ENCODE peak calls at places on chromosome 14, in five cellular contexts. One of them, this sample, is unnamed.

GRCh38 chr14:30194769-30195168 is 267.1 kb upstream of the PRKD1 start:
- DNase-seq in stomach: no peak
- DNase-seq in esophagus muscularis mucosa: no peak
- DNase-seq in HepG2: no peak
- DNase-seq in sigmoid colon: no peak
- DNase-seq in this sample: no peak

GRCh38 chr14:25049127-25049558 is 804 bp downstream of the STXBP6 start:
- DNase-seq in HepG2: no peak
- DNase-seq in sigmoid colon: peak
- DNase-seq in esophagus muscularis mucosa: no peak
- DNase-seq in stomach: no peak
- DNase-seq in this sample: peak

GRCh38 chr14:60315181-60315580 is 66.2 kb downstream of the PPM1A start:
- DNase-seq in esophagus muscularis mucosa: no peak
- DNase-seq in sigmoid colon: no peak
- DNase-seq in stomach: no peak
- DNase-seq in HepG2: no peak
- DNase-seq in this sample: no peak

GRCh38 chr14:102182901-102183619 is 43.4 kb downstream of the WDR20 start:
- DNase-seq in esophagus muscularis mucosa: no peak
- DNase-seq in HepG2: no peak
- DNase-seq in sigmoid colon: peak
- DNase-seq in stomach: no peak
- DNase-seq in this sample: no peak

GRCh38 chr14:76509291-76509690 is 133.4 kb downstream of the ESRRB start:
- DNase-seq in esophagus muscularis mucosa: no peak
- DNase-seq in sigmoid colon: no peak
- DNase-seq in HepG2: no peak
- DNase-seq in stomach: no peak
- DNase-seq in this sample: no peak

GRCh38 chr14:104436047-104436531 is 143.5 kb upstream of the C14orf180 start:
- DNase-seq in sigmoid colon: peak
- DNase-seq in HepG2: no peak
- DNase-seq in stomach: peak
- DNase-seq in esophagus muscularis mucosa: peak
- DNase-seq in this sample: peak

GRCh38 chr14:48937796-48938195 is 648.4 kb downstream of the RPS29 start:
- DNase-seq in stomach: no peak
- DNase-seq in sigmoid colon: peak
- DNase-seq in esophagus muscularis mucosa: no peak
- DNase-seq in HepG2: no peak
- DNase-seq in this sample: no peak

GRCh38 chr14:49972840-49973239 is 80.0 kb downstream of the ARF6 start:
- DNase-seq in HepG2: peak
- DNase-seq in sigmoid colon: no peak
- DNase-seq in stomach: peak
- DNase-seq in esophagus muscularis mucosa: no peak
- DNase-seq in this sample: peak

GRCh38 chr14:85437143-85437542 is 92.8 kb upstream of the FLRT2 start:
- DNase-seq in HepG2: peak
- DNase-seq in stomach: no peak
- DNase-seq in sigmoid colon: no peak
- DNase-seq in esophagus muscularis mucosa: no peak
- DNase-seq in this sample: no peak

GRCh38 chr14:75249251-75249957 is 29.2 kb upstream of the FOS start:
- DNase-seq in HepG2: no peak
- DNase-seq in esophagus muscularis mucosa: no peak
- DNase-seq in sigmoid colon: no peak
- DNase-seq in stomach: peak
- DNase-seq in this sample: peak

GRCh38 chr14:96263347-96264199 is 7.6 kb downstream of the BDKRB1 start:
- DNase-seq in stomach: no peak
- DNase-seq in sigmoid colon: peak
- DNase-seq in HepG2: no peak
- DNase-seq in esophagus muscularis mucosa: no peak
- DNase-seq in this sample: peak

GRCh38 chr14:102999227-102999895 is 58.0 kb downstream of the CDC42BPB start:
- DNase-seq in sigmoid colon: no peak
- DNase-seq in stomach: no peak
- DNase-seq in HepG2: no peak
- DNase-seq in esophagus muscularis mucosa: no peak
- DNase-seq in this sample: no peak

GRCh38 chr14:65321370-65321875 is 91.1 kb upstream of the FUT8 start:
- DNase-seq in HepG2: no peak
- DNase-seq in stomach: no peak
- DNase-seq in esophagus muscularis mucosa: no peak
- DNase-seq in sigmoid colon: no peak
- DNase-seq in this sample: no peak

GRCh38 chr14:91573894-91574837 is 64.1 kb upstream of the PPP4R3A start:
- DNase-seq in stomach: peak
- DNase-seq in esophagus muscularis mucosa: peak
- DNase-seq in sigmoid colon: peak
- DNase-seq in HepG2: no peak
- DNase-seq in this sample: peak

GRCh38 chr14:36756221-36756620 is 94.6 kb downstream of the PAX9 start:
- DNase-seq in sigmoid colon: no peak
- DNase-seq in HepG2: no peak
- DNase-seq in stomach: no peak
- DNase-seq in esophagus muscularis mucosa: no peak
- DNase-seq in this sample: no peak

GRCh38 chr14:105201156-105201927 is 20.2 kb upstream of the NUDT14 start:
- DNase-seq in HepG2: no peak
- DNase-seq in stomach: no peak
- DNase-seq in esophagus muscularis mucosa: no peak
- DNase-seq in sigmoid colon: no peak
- DNase-seq in this sample: no peak

GRCh38 chr14:96072076-96072475 is 32.9 kb downstream of the C14orf132 start:
- DNase-seq in esophagus muscularis mucosa: no peak
- DNase-seq in sigmoid colon: no peak
- DNase-seq in HepG2: no peak
- DNase-seq in stomach: no peak
- DNase-seq in this sample: no peak

GRCh38 chr14:68279437-68279720 is 459.8 kb downstream of the RAD51B start:
- DNase-seq in stomach: no peak
- DNase-seq in HepG2: no peak
- DNase-seq in sigmoid colon: no peak
- DNase-seq in esophagus muscularis mucosa: no peak
- DNase-seq in this sample: no peak

GRCh38 chr14:85934123-85934885 is 404.4 kb downstream of the FLRT2 start:
- DNase-seq in esophagus muscularis mucosa: no peak
- DNase-seq in HepG2: peak
- DNase-seq in stomach: peak
- DNase-seq in sigmoid colon: peak
- DNase-seq in this sample: peak

GRCh38 chr14:72567226-72567625 is 326.7 kb downstream of the DPF3 start:
- DNase-seq in sigmoid colon: peak
- DNase-seq in HepG2: no peak
- DNase-seq in stomach: no peak
- DNase-seq in esophagus muscularis mucosa: no peak
- DNase-seq in this sample: no peak

GRCh38 chr14:76990084-76990483 is 38.4 kb downstream of the IRF2BPL start:
- DNase-seq in sigmoid colon: no peak
- DNase-seq in esophagus muscularis mucosa: no peak
- DNase-seq in HepG2: no peak
- DNase-seq in stomach: no peak
- DNase-seq in this sample: no peak

GRCh38 chr14:72736348-72736747 is 157.6 kb downstream of the DPF3 start:
- DNase-seq in sigmoid colon: no peak
- DNase-seq in esophagus muscularis mucosa: no peak
- DNase-seq in HepG2: peak
- DNase-seq in stomach: peak
- DNase-seq in this sample: no peak

GRCh38 chr14:62455446-62455845 is 589.8 kb downstream of the KCNH5 start:
- DNase-seq in sigmoid colon: no peak
- DNase-seq in HepG2: no peak
- DNase-seq in esophagus muscularis mucosa: no peak
- DNase-seq in stomach: no peak
- DNase-seq in this sample: no peak

GRCh38 chr14:40697221-40697620 is 909.5 kb upstream of the LRFN5 start:
- DNase-seq in HepG2: no peak
- DNase-seq in stomach: no peak
- DNase-seq in esophagus muscularis mucosa: no peak
- DNase-seq in sigmoid colon: no peak
- DNase-seq in this sample: no peak

GRCh38 chr14:72472845-72473244 is 421.1 kb downstream of the DPF3 start:
- DNase-seq in stomach: no peak
- DNase-seq in HepG2: no peak
- DNase-seq in sigmoid colon: no peak
- DNase-seq in esophagus muscularis mucosa: no peak
- DNase-seq in this sample: no peak

GRCh38 chr14:75126121-75126544 is 715 bp downstream of the NEK9 start:
- DNase-seq in HepG2: no peak
- DNase-seq in sigmoid colon: no peak
- DNase-seq in stomach: no peak
- DNase-seq in esophagus muscularis mucosa: no peak
- DNase-seq in this sample: no peak

GRCh38 chr14:71163842-71164500 is 256.7 kb downstream of the PCNX1 start:
- DNase-seq in esophagus muscularis mucosa: no peak
- DNase-seq in HepG2: no peak
- DNase-seq in sigmoid colon: no peak
- DNase-seq in stomach: no peak
- DNase-seq in this sample: no peak

GRCh38 chr14:60161176-60162107 is 3.8 kb downstream of the DHRS7 start:
- DNase-seq in HepG2: peak
- DNase-seq in esophagus muscularis mucosa: no peak
- DNase-seq in stomach: no peak
- DNase-seq in sigmoid colon: peak
- DNase-seq in this sample: no peak

GRCh38 chr14:99724196-99724891 is 40.2 kb downstream of the CYP46A1 start:
- DNase-seq in sigmoid colon: no peak
- DNase-seq in HepG2: no peak
- DNase-seq in stomach: no peak
- DNase-seq in esophagus muscularis mucosa: no peak
- DNase-seq in this sample: no peak

GRCh38 chr14:99722741-99723140 is 38.6 kb downstream of the CYP46A1 start:
- DNase-seq in sigmoid colon: no peak
- DNase-seq in stomach: no peak
- DNase-seq in esophagus muscularis mucosa: no peak
- DNase-seq in HepG2: no peak
- DNase-seq in this sample: no peak

GRCh38 chr14:99720941-99721791 is 37.1 kb downstream of the CYP46A1 start:
- DNase-seq in esophagus muscularis mucosa: no peak
- DNase-seq in sigmoid colon: no peak
- DNase-seq in stomach: no peak
- DNase-seq in HepG2: no peak
- DNase-seq in this sample: no peak

GRCh38 chr14:99718811-99719192 is 34.7 kb downstream of the CYP46A1 start:
- DNase-seq in stomach: no peak
- DNase-seq in esophagus muscularis mucosa: peak
- DNase-seq in sigmoid colon: no peak
- DNase-seq in HepG2: no peak
- DNase-seq in this sample: no peak

GRCh38 chr14:99721792-99722516 is 37.9 kb downstream of the CYP46A1 start:
- DNase-seq in stomach: no peak
- DNase-seq in esophagus muscularis mucosa: no peak
- DNase-seq in sigmoid colon: no peak
- DNase-seq in HepG2: no peak
- DNase-seq in this sample: no peak
- TF ChIP-seq POLR2AphosphoS5 in stomach: no peak
- TF ChIP-seq POLR2AphosphoS5 in esophagus muscularis mucosa: no peak
- TF ChIP-seq POLR2AphosphoS5 in sigmoid colon: no peak
- TF ChIP-seq POLR2AphosphoS5 in HepG2: no peak
- TF ChIP-seq POLR2AphosphoS5 in this sample: no peak

DNA sequence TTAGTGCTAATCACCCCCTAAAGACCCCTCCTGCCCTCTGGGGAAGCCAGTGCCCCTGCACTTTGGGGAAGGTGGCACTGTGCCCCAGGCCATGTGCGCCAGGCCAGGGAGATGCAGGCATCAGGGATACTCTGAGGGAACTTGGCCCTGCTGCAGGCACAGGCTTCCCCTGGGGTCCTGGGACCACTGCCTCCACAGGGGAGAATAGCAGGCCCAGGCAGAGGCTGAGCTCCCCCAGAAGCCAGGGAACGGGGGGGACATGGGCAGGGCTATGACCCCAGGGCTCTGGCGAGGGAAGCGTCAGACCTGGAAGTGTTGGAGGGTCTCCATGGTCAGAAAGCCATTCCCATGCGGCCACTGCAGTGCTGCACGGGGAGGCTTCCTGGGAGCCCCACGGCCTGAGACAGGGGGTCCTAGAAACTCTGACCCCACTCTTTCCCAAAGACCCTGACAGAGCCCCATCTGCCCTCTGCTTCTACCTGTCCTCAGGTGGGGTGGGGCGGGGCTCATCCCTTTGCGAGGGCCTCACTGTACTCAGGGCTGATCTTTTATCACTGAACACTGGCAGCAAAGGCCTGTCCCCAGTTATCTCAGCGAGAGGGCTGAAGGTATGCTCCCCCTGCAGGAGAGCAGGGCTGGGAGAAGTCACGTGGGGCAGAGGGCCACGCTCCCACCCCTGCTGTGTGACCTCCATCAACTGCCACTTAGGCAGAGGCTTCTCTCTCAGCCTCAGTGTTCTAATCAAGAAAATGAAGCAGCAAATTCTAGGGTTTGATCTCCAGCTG is 160.0 kb downstream of the CALM1 start:
- DNase-seq in sigmoid colon: no peak
- DNase-seq in esophagus muscularis mucosa: no peak
- DNase-seq in HepG2: peak
- DNase-seq in stomach: no peak
- DNase-seq in this sample: no peak
- TF ChIP-seq POLR2A in sigmoid colon: no peak
- TF ChIP-seq POLR2A in esophagus muscularis mucosa: no peak
- TF ChIP-seq POLR2A in HepG2: no peak
- TF ChIP-seq POLR2A in stomach: no peak
- TF ChIP-seq POLR2A in this sample: no peak

GRCh38 chr14:73741386-73741875 is 27.2 kb upstream of the PNMA1 start:
- DNase-seq in sigmoid colon: peak
- DNase-seq in esophagus muscularis mucosa: no peak
- DNase-seq in HepG2: peak
- DNase-seq in stomach: peak
- DNase-seq in this sample: peak
- TF ChIP-seq EP300 in sigmoid colon: no peak
- TF ChIP-seq EP300 in esophagus muscularis mucosa: no peak
- TF ChIP-seq EP300 in HepG2: no peak
- TF ChIP-seq EP300 in stomach: no peak
- TF ChIP-seq EP300 in this sample: no peak

DNA sequence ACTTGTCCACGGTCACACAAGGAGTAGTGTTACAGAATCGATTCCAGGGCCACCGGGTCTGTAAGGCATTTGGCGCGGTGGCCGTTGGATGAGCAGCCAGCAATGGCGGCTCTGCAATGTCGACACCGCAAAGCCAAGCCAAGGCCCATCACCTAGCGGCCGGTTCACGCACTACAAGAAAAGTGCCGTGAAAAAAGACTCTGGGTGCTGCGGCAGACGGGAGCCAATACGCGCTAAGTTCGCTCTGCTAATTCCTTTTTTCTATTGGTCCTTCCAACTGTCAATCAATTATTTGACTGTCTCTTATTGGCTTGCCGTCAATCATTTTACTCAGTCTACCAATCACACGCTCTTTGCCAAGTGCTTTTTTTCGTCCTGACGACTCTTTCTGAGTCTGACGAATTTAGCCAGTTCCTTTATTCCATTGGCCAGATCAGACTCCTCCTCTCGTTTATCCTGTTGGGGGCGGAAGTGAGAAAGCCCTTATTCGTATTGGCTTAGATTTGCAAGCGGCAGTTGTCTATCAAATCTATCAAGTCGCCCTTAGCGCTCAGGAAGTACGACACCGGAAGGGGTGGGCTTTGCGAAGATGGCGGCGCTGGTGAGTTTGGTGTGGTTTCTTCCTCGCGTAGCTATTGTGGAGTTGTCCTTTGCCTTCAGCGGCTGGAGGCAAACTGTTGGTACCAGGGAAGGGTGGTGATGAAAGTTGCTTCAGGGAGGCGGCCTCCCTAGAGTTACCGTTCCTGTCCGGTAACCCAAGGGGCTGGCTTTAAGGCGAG is at the start of gene NGDN:
- DNase-seq in stomach: peak
- DNase-seq in esophagus muscularis mucosa: peak
- DNase-seq in sigmoid colon: peak
- DNase-seq in HepG2: peak
- DNase-seq in this sample: peak
- TF ChIP-seq POLR2AphosphoS5 in stomach: peak
- TF ChIP-seq POLR2AphosphoS5 in esophagus muscularis mucosa: peak
- TF ChIP-seq POLR2AphosphoS5 in sigmoid colon: peak
- TF ChIP-seq POLR2AphosphoS5 in HepG2: peak
- TF ChIP-seq POLR2AphosphoS5 in this sample: peak